ENCODE peak calls at places on chromosomes 3 and 15, in four cellular contexts. One of them, this sample, is unnamed. For H3K4me1, the result is how much of the 10 kb centered on the place peaks cover.

GRCh38 chr15:68672781-68673205 is 94.0 kb downstream of the CORO2B start:
- DNase-seq in effector memory CD4-positive, alpha-beta T cell: no peak
- DNase-seq in DND-41: no peak
- DNase-seq in ascending aorta: peak
- DNase-seq in this sample: no peak

GRCh38 chr15:41730543-41730942 is 43.7 kb upstream of the MAPKBP1 start:
- DNase-seq in effector memory CD4-positive, alpha-beta T cell: no peak
- DNase-seq in DND-41: no peak
- DNase-seq in ascending aorta: no peak
- DNase-seq in this sample: no peak

GRCh38 chr3:55516391-55517030 is 29.4 kb upstream of the WNT5A start:
- DNase-seq in effector memory CD4-positive, alpha-beta T cell: no peak
- DNase-seq in DND-41: no peak
- DNase-seq in ascending aorta: no peak
- DNase-seq in this sample: no peak

GRCh38 chr15:75153084-75153483 is 48.6 kb upstream of the C15orf39 start:
- DNase-seq in effector memory CD4-positive, alpha-beta T cell: no peak
- DNase-seq in DND-41: peak
- DNase-seq in ascending aorta: no peak
- DNase-seq in this sample: no peak

GRCh38 chr15:85693277-85693676 is 101.4 kb downstream of the KLHL25 start:
- DNase-seq in effector memory CD4-positive, alpha-beta T cell: no peak
- DNase-seq in DND-41: no peak
- DNase-seq in ascending aorta: no peak
- DNase-seq in this sample: no peak

GRCh38 chr3:148223266-148223665 is 474.4 kb upstream of the AGTR1 start:
- DNase-seq in effector memory CD4-positive, alpha-beta T cell: no peak
- DNase-seq in DND-41: no peak
- DNase-seq in ascending aorta: no peak
- DNase-seq in this sample: no peak

GRCh38 chr3:119481079-119481478 is 12.3 kb downstream of the POGLUT1 start:
- DNase-seq in effector memory CD4-positive, alpha-beta T cell: no peak
- DNase-seq in DND-41: no peak
- DNase-seq in ascending aorta: no peak
- DNase-seq in this sample: no peak

GRCh38 chr3:14870564-14871060 is 51.9 kb downstream of the FGD5 start:
- DNase-seq in effector memory CD4-positive, alpha-beta T cell: no peak
- DNase-seq in DND-41: no peak
- DNase-seq in ascending aorta: no peak
- DNase-seq in this sample: no peak

GRCh38 chr3:172177046-172177445 is 137.7 kb downstream of the FNDC3B start:
- DNase-seq in effector memory CD4-positive, alpha-beta T cell: no peak
- DNase-seq in DND-41: no peak
- DNase-seq in ascending aorta: no peak
- DNase-seq in this sample: no peak

GRCh38 chr3:170697803-170698350 is 112.0 kb upstream of the SLC7A14 start:
- DNase-seq in effector memory CD4-positive, alpha-beta T cell: no peak
- DNase-seq in DND-41: no peak
- DNase-seq in ascending aorta: no peak
- DNase-seq in this sample: no peak

GRCh38 chr15:63601026-63601726 is 4.0 kb downstream of the FBXL22 start:
- DNase-seq in effector memory CD4-positive, alpha-beta T cell: peak
- DNase-seq in DND-41: peak
- DNase-seq in ascending aorta: peak
- DNase-seq in this sample: peak

GRCh38 chr3:131485116-131485515 is 17.7 kb downstream of the MRPL3 start:
- DNase-seq in effector memory CD4-positive, alpha-beta T cell: no peak
- DNase-seq in DND-41: no peak
- DNase-seq in ascending aorta: no peak
- DNase-seq in this sample: no peak

GRCh38 chr3:120399372-120399771 is 50.2 kb upstream of the LRRC58 start:
- DNase-seq in effector memory CD4-positive, alpha-beta T cell: no peak
- DNase-seq in DND-41: no peak
- DNase-seq in ascending aorta: no peak
- DNase-seq in this sample: no peak

GRCh38 chr3:38960953-38961622 is 90.7 kb downstream of the SCN11A start:
- DNase-seq in effector memory CD4-positive, alpha-beta T cell: no peak
- DNase-seq in DND-41: peak
- DNase-seq in ascending aorta: no peak
- DNase-seq in this sample: no peak

GRCh38 chr3:40975711-40976121 is 223.6 kb upstream of the CTNNB1 start:
- DNase-seq in effector memory CD4-positive, alpha-beta T cell: no peak
- DNase-seq in DND-41: no peak
- DNase-seq in ascending aorta: no peak
- DNase-seq in this sample: no peak

GRCh38 chr3:14806641-14807263 is 12.0 kb upstream of the FGD5 start:
- DNase-seq in effector memory CD4-positive, alpha-beta T cell: no peak
- DNase-seq in DND-41: peak
- DNase-seq in ascending aorta: no peak
- DNase-seq in this sample: no peak

GRCh38 chr3:45010718-45011355 is 15.3 kb upstream of the CLEC3B start:
- DNase-seq in effector memory CD4-positive, alpha-beta T cell: no peak
- DNase-seq in DND-41: no peak
- DNase-seq in ascending aorta: no peak
- DNase-seq in this sample: no peak

GRCh38 chr15:32956006-32956405 is 238.2 kb downstream of the GREM1 start:
- DNase-seq in effector memory CD4-positive, alpha-beta T cell: no peak
- DNase-seq in DND-41: no peak
- DNase-seq in ascending aorta: no peak
- DNase-seq in this sample: no peak

GRCh38 chr3:5123937-5124336 is 1.8 kb downstream of the ARL8B start:
- DNase-seq in effector memory CD4-positive, alpha-beta T cell: no peak
- DNase-seq in DND-41: no peak
- DNase-seq in ascending aorta: no peak
- DNase-seq in this sample: no peak

GRCh38 chr3:78580691-78581090 is 1187.1 kb downstream of the ROBO1 start:
- DNase-seq in effector memory CD4-positive, alpha-beta T cell: no peak
- DNase-seq in DND-41: no peak
- DNase-seq in ascending aorta: no peak
- DNase-seq in this sample: no peak

GRCh38 chr3:66403268-66403990 is 97.4 kb downstream of the LRIG1 start:
- DNase-seq in effector memory CD4-positive, alpha-beta T cell: no peak
- DNase-seq in DND-41: no peak
- DNase-seq in ascending aorta: peak
- DNase-seq in this sample: no peak

GRCh38 chr3:13263770-13264467 is 156.2 kb downstream of the NUP210 start:
- DNase-seq in effector memory CD4-positive, alpha-beta T cell: no peak
- DNase-seq in DND-41: no peak
- DNase-seq in ascending aorta: no peak
- DNase-seq in this sample: no peak

GRCh38 chr3:124092811-124093210 is 100.9 kb upstream of the ROPN1 start:
- DNase-seq in effector memory CD4-positive, alpha-beta T cell: no peak
- DNase-seq in DND-41: no peak
- DNase-seq in ascending aorta: no peak
- DNase-seq in this sample: no peak

GRCh38 chr3:32238816-32239637 is 547 bp downstream of the CMTM8 start:
- DNase-seq in effector memory CD4-positive, alpha-beta T cell: no peak
- DNase-seq in DND-41: peak
- DNase-seq in ascending aorta: peak
- DNase-seq in this sample: peak

GRCh38 chr3:23117856-23118255 is 85.3 kb upstream of the UBE2E2 start:
- DNase-seq in effector memory CD4-positive, alpha-beta T cell: no peak
- DNase-seq in DND-41: no peak
- DNase-seq in ascending aorta: no peak
- DNase-seq in this sample: no peak

GRCh38 chr3:140942221-140943104 is 827 bp downstream of the SLC25A36 start:
- DNase-seq in effector memory CD4-positive, alpha-beta T cell: peak
- DNase-seq in DND-41: peak
- DNase-seq in ascending aorta: peak
- DNase-seq in this sample: peak

GRCh38 chr3:158731938-158732855 is at the start of gene RARRES1:
- DNase-seq in effector memory CD4-positive, alpha-beta T cell: no peak
- DNase-seq in DND-41: no peak
- DNase-seq in ascending aorta: peak
- DNase-seq in this sample: peak

GRCh38 chr3:53109822-53110771 is 20.1 kb downstream of the RFT1 start:
- DNase-seq in effector memory CD4-positive, alpha-beta T cell: no peak
- DNase-seq in DND-41: peak
- DNase-seq in ascending aorta: no peak
- DNase-seq in this sample: no peak

GRCh38 chr15:27530994-27531393 is 560.0 kb downstream of the GABRG3 start:
- DNase-seq in effector memory CD4-positive, alpha-beta T cell: no peak
- DNase-seq in DND-41: no peak
- DNase-seq in ascending aorta: no peak
- DNase-seq in this sample: no peak

GRCh38 chr15:90929709-90930019 is 2.7 kb downstream of the HDDC3 start:
- DNase-seq in effector memory CD4-positive, alpha-beta T cell: no peak
- DNase-seq in DND-41: no peak
- DNase-seq in ascending aorta: no peak
- DNase-seq in this sample: no peak

GRCh38 chr3:97235179-97235578 is 420.8 kb downstream of the EPHA6 start:
- DNase-seq in effector memory CD4-positive, alpha-beta T cell: no peak
- DNase-seq in DND-41: no peak
- DNase-seq in ascending aorta: no peak
- DNase-seq in this sample: no peak

GRCh38 chr3:162764672-162765071 is 1268.1 kb downstream of the OTOL1 start:
- DNase-seq in effector memory CD4-positive, alpha-beta T cell: no peak
- DNase-seq in DND-41: no peak
- DNase-seq in ascending aorta: no peak
- DNase-seq in this sample: no peak

GRCh38 chr3:172256101-172256687 is 192.1 kb downstream of the GHSR start:
- DNase-seq in effector memory CD4-positive, alpha-beta T cell: no peak
- DNase-seq in DND-41: no peak
- DNase-seq in ascending aorta: peak
- DNase-seq in this sample: no peak

GRCh38 chr3:20079621-20080020 is 39.4 kb downstream of the KAT2B start:
- DNase-seq in effector memory CD4-positive, alpha-beta T cell: no peak
- DNase-seq in DND-41: no peak
- DNase-seq in ascending aorta: no peak
- DNase-seq in this sample: no peak

GRCh38 chr3:159733194-159733860 is 255.3 kb upstream of the IL12A start:
- DNase-seq in effector memory CD4-positive, alpha-beta T cell: no peak
- DNase-seq in DND-41: no peak
- DNase-seq in ascending aorta: no peak
- DNase-seq in this sample: no peak
- H3K4me3 ChIP-seq in effector memory CD4-positive, alpha-beta T cell: no peak
- H3K4me3 ChIP-seq in DND-41: no peak
- H3K4me3 ChIP-seq in ascending aorta: peak
- H3K4me3 ChIP-seq in this sample: no peak

GRCh38 chr15:99441427-99441766 is 124.4 kb upstream of the MEF2A start:
- DNase-seq in effector memory CD4-positive, alpha-beta T cell: no peak
- DNase-seq in DND-41: no peak
- DNase-seq in ascending aorta: no peak
- DNase-seq in this sample: no peak

GRCh38 chr15:99441871-99442267 is 123.9 kb upstream of the MEF2A start:
- DNase-seq in effector memory CD4-positive, alpha-beta T cell: no peak
- DNase-seq in DND-41: no peak
- DNase-seq in ascending aorta: peak
- DNase-seq in this sample: no peak

GRCh38 chr15:99443768-99444446 is 121.9 kb upstream of the MEF2A start:
- DNase-seq in effector memory CD4-positive, alpha-beta T cell: no peak
- DNase-seq in DND-41: no peak
- DNase-seq in ascending aorta: peak
- DNase-seq in this sample: no peak

GRCh38 chr15:99443056-99443756 is 122.6 kb upstream of the MEF2A start:
- DNase-seq in effector memory CD4-positive, alpha-beta T cell: no peak
- DNase-seq in DND-41: no peak
- DNase-seq in ascending aorta: no peak
- DNase-seq in this sample: no peak

DNA sequence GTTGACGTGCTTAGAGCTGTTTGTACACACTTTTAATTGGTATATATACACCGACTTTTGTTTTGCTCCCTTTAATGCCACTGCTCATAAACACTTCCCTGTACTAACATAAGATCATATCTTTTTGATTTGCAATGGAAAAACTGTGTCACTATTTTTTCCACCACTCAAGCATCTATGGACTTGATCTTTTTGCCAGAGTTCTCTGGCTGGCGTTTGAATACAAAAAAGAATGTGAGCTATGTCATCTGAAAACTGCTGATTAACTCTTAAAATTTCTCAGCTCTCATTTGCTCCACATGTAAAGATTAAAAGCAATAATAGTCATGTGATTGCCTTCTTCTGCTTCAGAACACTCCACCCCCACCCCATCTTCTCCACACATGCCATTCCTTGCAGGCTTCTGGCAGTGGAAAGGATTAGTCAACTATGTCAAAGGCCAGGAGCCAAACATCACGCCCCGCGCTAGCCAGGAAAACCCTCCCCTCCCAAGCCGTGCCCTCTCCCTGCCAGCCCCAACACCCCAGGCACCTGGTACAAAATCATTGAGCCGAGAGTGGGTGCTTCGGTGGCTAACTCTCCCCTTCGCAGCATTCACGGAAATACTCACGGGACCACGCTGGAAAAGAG is 123.4 kb upstream of the MEF2A start:
- DNase-seq in effector memory CD4-positive, alpha-beta T cell: no peak
- DNase-seq in DND-41: no peak
- DNase-seq in ascending aorta: peak
- DNase-seq in this sample: no peak
- H3K27ac ChIP-seq in effector memory CD4-positive, alpha-beta T cell: no peak
- H3K27ac ChIP-seq in DND-41: no peak
- H3K27ac ChIP-seq in ascending aorta: peak
- H3K27ac ChIP-seq in this sample: no peak

DNA sequence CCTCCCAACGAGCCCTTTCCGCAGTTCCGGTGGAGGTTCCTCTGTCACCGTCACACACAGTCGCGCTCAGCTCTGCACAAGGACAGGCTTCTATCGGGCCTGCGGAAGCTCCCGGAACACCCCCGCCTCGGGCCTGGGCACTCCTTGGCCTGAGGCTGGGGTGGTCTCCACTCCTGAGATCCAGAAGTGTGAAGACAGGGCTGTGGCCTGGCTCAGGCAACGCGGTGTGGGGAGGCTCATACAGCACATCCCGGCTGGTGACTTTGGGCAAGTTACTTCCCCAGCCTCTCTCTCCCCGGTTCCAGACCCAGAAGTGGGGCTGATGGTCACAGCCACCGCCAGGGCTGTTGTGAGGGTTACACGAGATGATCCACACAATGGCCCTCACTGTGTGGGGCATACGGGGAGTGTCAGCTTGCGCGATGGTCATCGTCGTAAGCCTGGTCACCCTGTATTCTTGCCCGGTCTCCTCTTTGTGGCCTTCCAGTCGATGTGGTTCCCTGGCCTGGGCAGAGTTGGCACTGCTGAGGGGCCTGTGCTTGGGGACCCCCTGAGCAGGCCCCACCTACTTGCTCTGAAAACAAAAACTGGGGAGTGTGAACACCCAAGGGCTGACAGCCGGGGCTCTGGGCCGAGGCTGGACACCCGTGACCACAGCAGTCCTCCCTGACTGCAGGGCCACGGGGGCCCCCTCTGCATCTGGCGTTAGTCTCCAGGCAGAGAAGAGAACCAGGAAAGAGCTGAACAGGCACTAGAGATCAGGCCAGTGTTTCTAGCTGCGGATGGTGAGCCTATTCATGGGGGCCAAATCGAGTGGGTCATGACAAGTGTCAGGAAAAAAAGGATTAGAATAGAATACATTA is 17.4 kb downstream of the MELTF start:
- DNase-seq in effector memory CD4-positive, alpha-beta T cell: no peak
- DNase-seq in DND-41: no peak
- DNase-seq in ascending aorta: no peak
- DNase-seq in this sample: no peak
- H3K4me1 ChIP-seq in effector memory CD4-positive, alpha-beta T cell: under half
- H3K4me1 ChIP-seq in DND-41: under half
- H3K4me1 ChIP-seq in ascending aorta: under half
- H3K4me1 ChIP-seq in this sample: under half

GRCh38 chr3:194098872-194099183 is 37.1 kb upstream of the HES1 start:
- DNase-seq in effector memory CD4-positive, alpha-beta T cell: no peak
- DNase-seq in DND-41: no peak
- DNase-seq in ascending aorta: no peak
- DNase-seq in this sample: no peak
- H3K4me3 ChIP-seq in effector memory CD4-positive, alpha-beta T cell: no peak
- H3K4me3 ChIP-seq in DND-41: no peak
- H3K4me3 ChIP-seq in ascending aorta: no peak
- H3K4me3 ChIP-seq in this sample: no peak